ENCODE peak calls at places on chromosomes 3 and 15, in five cellular contexts. M, P, Y, Z and A are unnamed samples.

GRCh38 chr3:112020653-112021052 is 13.9 kb upstream of the TMPRSS7 start:
- DNase-seq in M (no peak), P (no peak), Y (no peak), Z (no peak), A (no peak)

GRCh38 chr3:105611304-105612192 is 244.8 kb downstream of the ALCAM start:
- DNase-seq in M (no peak), P (no peak), Y (peak; percentile 33), Z (peak; percentile 27), A (no peak)

GRCh38 chr3:112973325-112974177 is 1.4 kb downstream of the CD200R1 start:
- DNase-seq in M (no peak), P (no peak), Y (no peak), Z (no peak), A (no peak)

GRCh38 chr3:61925721-61926120 is 364.4 kb downstream of the PTPRG start:
- DNase-seq in M (no peak), P (no peak), Y (no peak), Z (no peak), A (peak; percentile 37)

GRCh38 chr3:10998542-10998941 is 6.0 kb downstream of the SLC6A1 start:
- DNase-seq in M (no peak), P (no peak), Y (no peak), Z (no peak), A (no peak)

GRCh38 chr3:46946856-46947544 is 29.5 kb downstream of the CCDC12 start:
- DNase-seq in M (no peak), P (no peak), Y (no peak), Z (peak; percentile 73), A (no peak)

GRCh38 chr15:81001180-81002003 is 669 bp downstream of the TLNRD1 start:
- DNase-seq in M (peak; percentile 23), P (peak; percentile 88), Y (no peak), Z (peak; percentile 65), A (no peak)

GRCh38 chr3:72694398-72694797 is 153.8 kb downstream of the SHQ1 start:
- DNase-seq in M (no peak), P (no peak), Y (no peak), Z (no peak), A (no peak)

GRCh38 chr3:136818851-136819783 is at the start of gene SLC35G2:
- DNase-seq in M (peak; percentile 7), P (peak; percentile 82), Y (no peak), Z (peak; percentile 30), A (no peak)

GRCh38 chr3:104279617-104280016 is 1087.1 kb upstream of the ALCAM start:
- DNase-seq in M (no peak), P (no peak), Y (no peak), Z (no peak), A (no peak)

DNA sequence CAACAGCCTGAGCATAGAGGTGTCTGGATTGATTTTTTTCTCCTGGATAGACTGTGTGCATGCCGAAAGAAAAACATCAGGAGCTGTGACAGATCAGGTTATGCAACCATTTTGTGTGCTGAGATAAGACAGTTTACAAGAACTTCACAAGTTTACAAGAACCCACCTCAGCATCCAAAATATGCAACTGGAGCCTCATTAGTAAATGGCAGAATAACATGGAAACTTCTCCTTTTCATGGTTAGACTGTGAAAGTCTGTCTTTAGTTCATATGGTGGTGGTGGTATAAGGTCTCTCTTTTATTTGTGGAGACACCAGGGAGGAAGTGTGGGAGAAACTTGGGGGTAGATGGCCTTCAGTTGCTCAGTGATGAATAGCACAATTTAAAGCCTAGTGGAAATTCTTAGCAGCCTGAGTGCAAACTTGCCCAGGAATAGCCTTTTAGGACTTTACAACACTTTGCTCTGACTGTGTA is 3.7 kb upstream of the ZNF609 start:
- DNase-seq in M (peak; percentile 57), P (no peak), Y (no peak), Z (no peak), A (no peak)
- H3K27ac ChIP-seq in M (peak overlapping the region; percentile 71), P (no peak overlapping the region), Y (no peak overlapping the region), Z (peak overlapping the region; percentile 31), A (peak overlapping the region; percentile 49)

GRCh38 chr3:7687428-7688147 is 814.0 kb upstream of the LMCD1 start:
- DNase-seq in M (no peak), P (no peak), Y (no peak), Z (no peak), A (no peak)

GRCh38 chr3:7683431-7683830 is 818.2 kb upstream of the LMCD1 start:
- DNase-seq in M (no peak), P (no peak), Y (no peak), Z (no peak), A (no peak)

GRCh38 chr3:7684193-7684592 is 817.4 kb upstream of the LMCD1 start:
- DNase-seq in M (no peak), P (no peak), Y (no peak), Z (no peak), A (no peak)

GRCh38 chr3:7682822-7683229 is 818.8 kb upstream of the LMCD1 start:
- DNase-seq in M (peak; percentile 68), P (no peak), Y (peak; percentile 18), Z (no peak), A (no peak)
- TF ChIP-seq POLR2AphosphoS5 in M (no peak), P (no peak), Y (no peak), Z (no peak), A (no peak)

GRCh38 chr15:46131876-46132275 is 497.0 kb downstream of the SQOR start:
- DNase-seq in M (no peak), P (no peak), Y (no peak), Z (no peak), A (no peak)
- H3K27ac ChIP-seq in M (no peak overlapping the region), P (no peak overlapping the region), Y (no peak overlapping the region), Z (no peak overlapping the region), A (no peak overlapping the region)

GRCh38 chr3:194103475-194103874 is 32.5 kb upstream of the HES1 start:
- DNase-seq in M (no peak), P (no peak), Y (no peak), Z (no peak), A (no peak)

GRCh38 chr3:194104041-194104751 is 31.8 kb upstream of the HES1 start:
- DNase-seq in M (peak; percentile 68), P (no peak), Y (no peak), Z (no peak), A (no peak)

GRCh38 chr3:194102436-194102835 is 33.5 kb upstream of the HES1 start:
- DNase-seq in M (no peak), P (no peak), Y (no peak), Z (no peak), A (no peak)

GRCh38 chr3:194100856-194101390 is 35.0 kb upstream of the HES1 start:
- DNase-seq in M (no peak), P (no peak), Y (no peak), Z (no peak), A (no peak)

GRCh38 chr3:194101592-194102432 is 34.1 kb upstream of the HES1 start:
- DNase-seq in M (no peak), P (no peak), Y (no peak), Z (peak; percentile 58), A (no peak)
- TF ChIP-seq POLR2AphosphoS5 in M (no peak), P (no peak), Y (no peak), Z (no peak), A (no peak)